ENCODE peak calls at places on chromosomes 6 and 20, in ten cellular contexts. S is heart right ventricle; A is kidney; Y is Peyer's patch; M is naive thymus-derived CD4-positive, alpha-beta T cell; C is aorta; Z is osteoblast; J is tibial artery; L is uterus; W is MM.1S. P is an unnamed sample. For H3K4me1, the result is how much of the 10 kb centered on the place peaks cover.

GRCh38 chr20:58930496-58930895 is 50.6 kb upstream of the NELFCD start:
- DNase-seq in S (no peak), A (no peak), Y (no peak), M (no peak), C (no peak), Z (no peak), J (no peak), L (no peak), W (no peak), P (no peak)

GRCh38 chr6:154686162-154686561 is 47.1 kb upstream of the SCAF8 start:
- DNase-seq in S (no peak), A (no peak), Y (no peak), M (no peak), C (no peak), Z (no peak), J (no peak), L (no peak), W (no peak), P (no peak)

GRCh38 chr6:113825776-113826175 is 31.4 kb upstream of the MARCKS start:
- DNase-seq in S (peak), A (peak), Y (peak), M (no peak), C (peak), Z (peak), J (peak), L (peak), W (no peak), P (no peak)

GRCh38 chr20:63361507-63362425 is 617 bp upstream of the CHRNA4 start:
- DNase-seq in S (no peak), A (peak), Y (no peak), M (no peak), C (no peak), Z (no peak), J (no peak), L (no peak), W (no peak), P (no peak)

GRCh38 chr20:5080384-5080877 is 39.3 kb downstream of the PCNA start:
- DNase-seq in S (peak), A (peak), Y (peak), M (no peak), C (peak), Z (peak), J (peak), L (no peak), W (peak), P (no peak)

GRCh38 chr6:30169658-30170614 is 6.6 kb downstream of the TRIM15 start:
- DNase-seq in S (no peak), A (no peak), Y (no peak), M (no peak), C (no peak), Z (peak), J (no peak), L (no peak), W (peak), P (peak)

GRCh38 chr6:126210398-126211075 is 129.4 kb upstream of the CENPW start:
- DNase-seq in S (no peak), A (no peak), Y (no peak), M (no peak), C (no peak), Z (no peak), J (no peak), L (no peak), W (no peak), P (no peak)

GRCh38 chr6:136635615-136636014 is 85.4 kb upstream of the MAP7 start:
- DNase-seq in S (no peak), A (no peak), Y (no peak), M (no peak), C (no peak), Z (no peak), J (no peak), L (no peak), W (no peak), P (no peak)

GRCh38 chr6:16316741-16317251 is 78.4 kb downstream of the GMPR start:
- DNase-seq in S (no peak), A (no peak), Y (no peak), M (peak), C (no peak), Z (peak), J (no peak), L (no peak), W (peak), P (peak)

GRCh38 chr6:144478487-144478886 is 193.4 kb downstream of the UTRN start:
- DNase-seq in S (peak), A (no peak), Y (no peak), M (no peak), C (no peak), Z (no peak), J (peak), L (no peak), W (no peak), P (no peak)

GRCh38 chr6:151452750-151453427 is 963 bp upstream of the RMND1 start:
- DNase-seq in S (peak), A (no peak), Y (peak), M (no peak), C (no peak), Z (peak), J (peak), L (no peak), W (peak), P (no peak)

GRCh38 chr20:235891-236290 is 8.8 kb downstream of the DEFB129 start:
- DNase-seq in S (no peak), A (no peak), Y (no peak), M (no peak), C (no peak), Z (peak), J (no peak), L (no peak), W (no peak), P (no peak)

GRCh38 chr20:25118529-25118928 is 36.6 kb upstream of the VSX1 start:
- DNase-seq in S (no peak), A (no peak), Y (no peak), M (no peak), C (no peak), Z (no peak), J (no peak), L (no peak), W (no peak), P (no peak)

GRCh38 chr6:128412680-128413079 is 107.7 kb downstream of the PTPRK start:
- DNase-seq in S (no peak), A (no peak), Y (no peak), M (no peak), C (no peak), Z (no peak), J (no peak), L (no peak), W (no peak), P (no peak)

GRCh38 chr6:168292911-168293310 is 26.7 kb downstream of the DACT2 start:
- DNase-seq in S (no peak), A (no peak), Y (no peak), M (no peak), C (no peak), Z (no peak), J (no peak), L (peak), W (no peak), P (no peak)

GRCh38 chr6:149077208-149077607 is 240.3 kb upstream of the TAB2 start:
- DNase-seq in S (no peak), A (no peak), Y (no peak), M (no peak), C (no peak), Z (peak), J (no peak), L (no peak), W (no peak), P (peak)

GRCh38 chr20:61391812-61392520 is 139.9 kb downstream of the CDH4 start:
- DNase-seq in S (no peak), A (no peak), Y (no peak), M (no peak), C (no peak), Z (no peak), J (no peak), L (no peak), W (no peak), P (no peak)

GRCh38 chr20:10596726-10597125 is 77.1 kb downstream of the JAG1 start:
- DNase-seq in S (no peak), A (no peak), Y (no peak), M (no peak), C (no peak), Z (no peak), J (no peak), L (no peak), W (no peak), P (no peak)

GRCh38 chr6:152680879-152681517 is 16.7 kb upstream of the MYCT1 start:
- DNase-seq in S (no peak), A (no peak), Y (no peak), M (no peak), C (no peak), Z (no peak), J (no peak), L (no peak), W (no peak), P (no peak)

GRCh38 chr6:106396426-106397220 is 36.1 kb downstream of the CRYBG1 start:
- DNase-seq in S (no peak), A (no peak), Y (no peak), M (no peak), C (no peak), Z (no peak), J (no peak), L (no peak), W (no peak), P (no peak)

GRCh38 chr6:146358341-146359046 is 185.1 kb upstream of the RAB32 start:
- DNase-seq in S (no peak), A (no peak), Y (no peak), M (no peak), C (no peak), Z (peak), J (no peak), L (no peak), W (no peak), P (no peak)

GRCh38 chr20:38804682-38805501 is 605 bp upstream of the PPP1R16B start:
- DNase-seq in S (no peak), A (peak), Y (peak), M (peak), C (peak), Z (no peak), J (no peak), L (no peak), W (peak), P (peak)

GRCh38 chr6:93962566-93962965 is 543.2 kb upstream of the EPHA7 start:
- DNase-seq in S (no peak), A (no peak), Y (no peak), M (no peak), C (no peak), Z (no peak), J (no peak), L (no peak), W (no peak), P (no peak)

GRCh38 chr20:31633339-31633914 is 4.3 kb upstream of the COX4I2 start:
- DNase-seq in S (peak), A (no peak), Y (no peak), M (no peak), C (no peak), Z (no peak), J (no peak), L (no peak), W (no peak), P (no peak)

GRCh38 chr20:51902933-51903332 is 100.6 kb upstream of the SALL4 start:
- DNase-seq in S (no peak), A (no peak), Y (no peak), M (no peak), C (no peak), Z (no peak), J (no peak), L (no peak), W (no peak), P (no peak)

GRCh38 chr20:63453029-63453523 is 19.4 kb downstream of the KCNQ2 start:
- DNase-seq in S (no peak), A (no peak), Y (no peak), M (no peak), C (no peak), Z (peak), J (no peak), L (no peak), W (no peak), P (no peak)

GRCh38 chr20:56414842-56415765 is 3.0 kb downstream of the CASS4 start:
- DNase-seq in S (no peak), A (no peak), Y (no peak), M (no peak), C (no peak), Z (no peak), J (no peak), L (no peak), W (no peak), P (peak)

GRCh38 chr6:11761744-11762620 is 16.6 kb downstream of the ADTRP start:
- DNase-seq in S (no peak), A (no peak), Y (peak), M (no peak), C (no peak), Z (no peak), J (no peak), L (no peak), W (no peak), P (no peak)

GRCh38 chr6:115613488-115613887 is 447.2 kb downstream of the FRK start:
- DNase-seq in S (no peak), A (no peak), Y (no peak), M (no peak), C (no peak), Z (peak), J (no peak), L (no peak), W (no peak), P (no peak)

GRCh38 chr6:127547215-127547614 is 28.1 kb upstream of the MTCL3 start:
- DNase-seq in S (no peak), A (no peak), Y (no peak), M (no peak), C (no peak), Z (no peak), J (no peak), L (no peak), W (peak), P (no peak)

GRCh38 chr6:130967502-130968469 is 95.3 kb downstream of the EPB41L2 start:
- DNase-seq in S (no peak), A (no peak), Y (no peak), M (no peak), C (no peak), Z (no peak), J (no peak), L (no peak), W (no peak), P (no peak)

GRCh38 chr6:38177885-38178583 is 358.5 kb downstream of the ZFAND3 start:
- DNase-seq in S (no peak), A (peak), Y (no peak), M (no peak), C (no peak), Z (no peak), J (peak), L (no peak), W (no peak), P (no peak)

GRCh38 chr20:62087227-62087626 is 21.5 kb upstream of the TAF4 start:
- DNase-seq in S (no peak), A (no peak), Y (no peak), M (no peak), C (no peak), Z (peak), J (no peak), L (no peak), W (no peak), P (no peak)

GRCh38 chr6:51515052-51515402 is 572.4 kb downstream of the PKHD1 start:
- DNase-seq in S (no peak), A (no peak), Y (no peak), M (no peak), C (no peak), Z (no peak), J (no peak), L (no peak), W (no peak), P (no peak)

GRCh38 chr6:164640946-164641345 is 668.5 kb downstream of the C6orf118 start:
- DNase-seq in S (no peak), A (no peak), Y (no peak), M (no peak), C (no peak), Z (no peak), J (no peak), L (no peak), W (peak), P (no peak)

GRCh38 chr6:105397987-105398386 is 4.9 kb downstream of the PREP start:
- DNase-seq in S (no peak), A (no peak), Y (no peak), M (no peak), C (no peak), Z (no peak), J (no peak), L (no peak), W (no peak), P (no peak)

GRCh38 chr6:68760941-68761676 is 126.0 kb downstream of the ADGRB3 start:
- DNase-seq in S (no peak), A (no peak), Y (no peak), M (no peak), C (no peak), Z (no peak), J (no peak), L (no peak), W (no peak), P (no peak)

GRCh38 chr6:6686176-6686575 is 97.7 kb downstream of the LY86 start:
- DNase-seq in S (no peak), A (no peak), Y (no peak), M (no peak), C (no peak), Z (no peak), J (no peak), L (no peak), W (no peak), P (no peak)
- H3K4me3 ChIP-seq in S (no peak), A (peak), Y (no peak), M (no peak), C (no peak), Z (no peak), J (no peak), L (no peak), W (peak), P (no peak)

GRCh38 chr20:60040471-60041162 is 82.4 kb downstream of the CDH26 start:
- DNase-seq in S (no peak), A (no peak), Y (no peak), M (no peak), C (no peak), Z (no peak), J (no peak), L (no peak), W (no peak), P (no peak)
- H3K4me1 ChIP-seq in S (under half), A (under half), Y (under half), M (under half), C (under half), Z (under half), J (under half), L (under half), W (under half), P (under half)

GRCh38 chr6:56744528-56744927 is 101.8 kb upstream of the DST start:
- DNase-seq in S (no peak), A (no peak), Y (no peak), M (no peak), C (no peak), Z (no peak), J (no peak), L (no peak), W (no peak), P (no peak)

GRCh38 chr6:56742122-56742791 is 99.6 kb upstream of the DST start:
- DNase-seq in S (no peak), A (no peak), Y (no peak), M (no peak), C (no peak), Z (no peak), J (no peak), L (no peak), W (no peak), P (no peak)

GRCh38 chr6:56746767-56747504 is 104.2 kb upstream of the DST start:
- DNase-seq in S (no peak), A (no peak), Y (no peak), M (no peak), C (no peak), Z (no peak), J (no peak), L (no peak), W (no peak), P (no peak)

GRCh38 chr6:56745081-56745480 is 102.4 kb upstream of the DST start:
- DNase-seq in S (no peak), A (no peak), Y (no peak), M (no peak), C (no peak), Z (no peak), J (no peak), L (no peak), W (no peak), P (no peak)

GRCh38 chr6:56745971-56746370 is 103.3 kb upstream of the DST start:
- DNase-seq in S (no peak), A (no peak), Y (no peak), M (no peak), C (no peak), Z (no peak), J (no peak), L (no peak), W (no peak), P (no peak)
- H3K27ac ChIP-seq in S (no peak), A (no peak), Y (no peak), M (no peak), C (no peak), Z (no peak), J (no peak), L (no peak), W (no peak), P (no peak)

GRCh38 chr20:6767536-6768227 is at the start of gene BMP2:
- DNase-seq in S (peak), A (peak), Y (peak), M (no peak), C (peak), Z (peak), J (peak), L (no peak), W (peak), P (no peak)

GRCh38 chr20:6766433-6766832 is 1.1 kb upstream of the BMP2 start:
- DNase-seq in S (no peak), A (no peak), Y (no peak), M (no peak), C (no peak), Z (peak), J (no peak), L (no peak), W (no peak), P (no peak)

GRCh38 chr20:6767166-6767535 is 335 bp upstream of the BMP2 start:
- DNase-seq in S (no peak), A (no peak), Y (no peak), M (no peak), C (no peak), Z (peak), J (no peak), L (peak), W (no peak), P (no peak)

GRCh38 chr20:6768228-6769185 is 1.0 kb downstream of the BMP2 start:
- DNase-seq in S (peak), A (peak), Y (peak), M (no peak), C (peak), Z (peak), J (peak), L (no peak), W (no peak), P (no peak)

GRCh38 chr20:6769953-6770831 is 2.7 kb downstream of the BMP2 start:
- DNase-seq in S (peak), A (peak), Y (peak), M (no peak), C (peak), Z (peak), J (peak), L (peak), W (no peak), P (no peak)
- H3K4me3 ChIP-seq in S (peak), A (peak), Y (peak), M (no peak), C (peak), Z (peak), J (peak), L (peak), W (no peak), P (no peak)

GRCh38 chr6:82240191-82240590 is 7.4 kb downstream of the IBTK start:
- DNase-seq in S (no peak), A (no peak), Y (no peak), M (no peak), C (no peak), Z (no peak), J (no peak), L (no peak), W (no peak), P (no peak)

GRCh38 chr6:82246802-82247633 is 526 bp downstream of the IBTK start:
- DNase-seq in S (peak), A (no peak), Y (peak), M (peak), C (peak), Z (peak), J (peak), L (peak), W (peak), P (no peak)

GRCh38 chr6:82245376-82245775 is 2.2 kb downstream of the IBTK start:
- DNase-seq in S (no peak), A (no peak), Y (no peak), M (no peak), C (no peak), Z (no peak), J (no peak), L (no peak), W (no peak), P (no peak)

GRCh38 chr6:82246370-82246769 is 1.2 kb downstream of the IBTK start:
- DNase-seq in S (no peak), A (no peak), Y (no peak), M (no peak), C (no peak), Z (no peak), J (no peak), L (no peak), W (no peak), P (no peak)

DNA sequence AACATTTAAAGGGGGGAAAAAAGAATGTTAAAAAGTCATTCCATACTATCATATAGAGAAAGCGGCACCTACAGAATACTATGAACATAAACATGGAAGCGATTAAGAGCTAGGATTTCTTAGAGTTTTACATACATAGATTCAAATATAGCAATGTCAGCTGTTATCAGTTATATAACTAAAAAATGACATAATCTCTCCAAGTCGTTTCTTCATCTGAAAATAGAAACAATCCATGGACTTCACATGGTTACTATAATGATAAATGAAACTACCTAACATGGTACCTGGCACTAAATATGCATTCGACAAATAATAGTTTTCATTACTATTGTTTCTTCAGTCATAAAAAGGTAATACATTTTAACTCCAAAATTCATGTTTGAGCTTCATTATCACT is 3.7 kb downstream of the IBTK start:
- DNase-seq in S (no peak), A (no peak), Y (no peak), M (no peak), C (no peak), Z (no peak), J (no peak), L (no peak), W (no peak), P (no peak)
- H3K4me1 ChIP-seq in S (under half), A (under half), Y (under half), M (under half), C (under half), Z (under half), J (under half), L (under half), W (under half), P (half or more)

GRCh38 chr6:42562788-42563187 is 1.0 kb upstream of the UBR2 start:
- DNase-seq in S (no peak), A (no peak), Y (no peak), M (no peak), C (no peak), Z (peak), J (no peak), L (no peak), W (no peak), P (no peak)

GRCh38 chr6:42563697-42564495 is at the start of gene UBR2:
- DNase-seq in S (peak), A (peak), Y (peak), M (peak), C (peak), Z (peak), J (peak), L (peak), W (peak), P (peak)

GRCh38 chr6:42569102-42570028 is 5.5 kb downstream of the UBR2 start:
- DNase-seq in S (no peak), A (no peak), Y (no peak), M (no peak), C (no peak), Z (peak), J (no peak), L (no peak), W (peak), P (no peak)

GRCh38 chr6:42564496-42564890 is 664 bp downstream of the UBR2 start:
- DNase-seq in S (no peak), A (no peak), Y (no peak), M (no peak), C (no peak), Z (no peak), J (no peak), L (no peak), W (peak), P (no peak)

GRCh38 chr6:42566614-42567208 is 2.9 kb downstream of the UBR2 start:
- DNase-seq in S (no peak), A (no peak), Y (no peak), M (no peak), C (no peak), Z (no peak), J (no peak), L (no peak), W (no peak), P (no peak)
- H3K27ac ChIP-seq in S (peak), A (no peak), Y (no peak), M (no peak), C (no peak), Z (no peak), J (no peak), L (no peak), W (no peak), P (no peak)